ENCODE peak calls at places on chromosomes 1 and 21, in four cellular contexts. D, R, I and G are unnamed samples.

GRCh38 chr1:114078116-114078515 is 75.6 kb downstream of the SYT6 start:
- DNase-seq in D (no peak), I (no peak), R (no peak), G (no peak)

GRCh38 chr1:68225781-68226180 is 6.5 kb downstream of the WLS start:
- DNase-seq in D (no peak), R (peak; percentile 48), I (no peak), G (no peak)

GRCh38 chr21:29307718-29308455 is 9.2 kb downstream of the BACH1 start:
- DNase-seq in D (no peak), R (no peak), I (no peak), G (no peak)

GRCh38 chr1:229208481-229208880 is 62.4 kb upstream of the RAB4A start:
- DNase-seq in D (no peak), I (no peak), R (no peak), G (no peak)

GRCh38 chr1:27504588-27505419 is 14.8 kb upstream of the WASF2 start:
- DNase-seq in D (no peak), R (peak; percentile 59), I (no peak), G (peak; percentile 87)

GRCh38 chr1:25991937-25992688 is 5.8 kb downstream of the PAFAH2 start:
- DNase-seq in I (no peak), R (peak; percentile 17), D (no peak), G (no peak)

GRCh38 chr1:167912294-167912693 is 1.6 kb downstream of the ADCY10 start:
- DNase-seq in I (no peak), R (no peak), D (no peak), G (no peak)

GRCh38 chr1:224430511-224431113 is 4.0 kb downstream of the WDR26 start:
- DNase-seq in D (no peak), I (peak; percentile 44), R (peak; percentile 86), G (peak; percentile 55)

GRCh38 chr1:20684050-20684620 is 23.0 kb upstream of the DDOST start:
- DNase-seq in D (no peak), R (no peak), I (no peak), G (no peak)

GRCh38 chr1:161171191-161171590 is 5.0 kb downstream of the PPOX start:
- DNase-seq in I (no peak), D (no peak), R (peak; percentile 36), G (no peak)

GRCh38 chr1:32874860-32875793 is 4.4 kb upstream of the FNDC5 start:
- DNase-seq in D (no peak), I (no peak), R (no peak), G (no peak)